ENCODE peak calls at places on chromosomes 6 and 20, in nine cellular contexts. Q is adipocyte; T is colonic mucosa; P is CD4-positive, alpha-beta T cell; V is cardiac muscle cell; S is body of pancreas; M is neural progenitor cell; K is gastrocnemius medialis; D is lower lobe of right lung. X is an unnamed sample.
A peak's percentile ranks its signal among the peaks of the same experiment; 100 is the strongest.

GRCh38 chr20:3646067-3646440 is 17.1 kb downstream of the GFRA4 start:
- DNase-seq in Q (no peak), T (no peak), P (no peak), V (peak; percentile 11), S (no peak), M (no peak), K (no peak), D (no peak), X (no peak)

GRCh38 chr20:4613184-4613583 is 108.5 kb upstream of the PRND start:
- DNase-seq in Q (peak; percentile 29), T (no peak), P (no peak), V (no peak), S (no peak), M (no peak), K (no peak), D (no peak), X (no peak)

GRCh38 chr6:129235167-129236072 is 352.5 kb downstream of the LAMA2 start:
- DNase-seq in Q (peak; percentile 43), T (no peak), P (no peak), V (peak; percentile 75), S (no peak), M (no peak), K (no peak), D (no peak), X (no peak)

GRCh38 chr6:95186710-95187109 is 390.6 kb upstream of the MANEA start:
- DNase-seq in Q (no peak), T (no peak), P (no peak), V (no peak), S (no peak), M (no peak), K (no peak), D (no peak), X (no peak)

GRCh38 chr6:113858067-113858604 is 991 bp downstream of the MARCKS start:
- DNase-seq in Q (peak; percentile 65), T (peak; percentile 56), P (no peak), V (peak; percentile 54), S (peak; percentile 53), M (peak; percentile 69), K (no peak), D (peak; percentile 56), X (no peak)

GRCh38 chr6:148431413-148431812 is 88.8 kb downstream of the SASH1 start:
- DNase-seq in Q (no peak), T (no peak), P (no peak), V (no peak), S (no peak), M (no peak), K (no peak), D (no peak), X (no peak)

GRCh38 chr20:61289166-61289565 is 37.1 kb downstream of the CDH4 start:
- DNase-seq in Q (no peak), T (no peak), P (no peak), V (no peak), S (no peak), M (no peak), K (no peak), D (no peak), X (no peak)

GRCh38 chr6:36735110-36735971 is 37.7 kb downstream of the RAB44 start:
- DNase-seq in Q (peak; percentile 67), T (peak; percentile 86), P (no peak), V (peak; percentile 94), S (peak; percentile 68), M (no peak), K (peak; percentile 55), D (peak; percentile 71), X (no peak)

GRCh38 chr6:52575490-52575868 is 1.4 kb downstream of the TRAM2 start:
- DNase-seq in Q (peak; percentile 59), T (no peak), P (no peak), V (no peak), S (no peak), M (no peak), K (no peak), D (no peak), X (no peak)

GRCh38 chr6:168408504-168409136 is 32.4 kb upstream of the SMOC2 start:
- DNase-seq in Q (no peak), T (no peak), P (no peak), V (no peak), S (no peak), M (no peak), K (no peak), D (no peak), X (no peak)

GRCh38 chr6:84249724-84250123 is 22.3 kb upstream of the CEP162 start:
- DNase-seq in Q (no peak), T (no peak), P (no peak), V (peak; percentile 38), S (no peak), M (no peak), K (no peak), D (no peak), X (no peak)

GRCh38 chr6:24495516-24495847 is 713 bp downstream of the ALDH5A1 start:
- DNase-seq in Q (peak; percentile 44), T (peak; percentile 75), P (peak; percentile 7), V (peak; percentile 78), S (peak; percentile 64), M (peak; percentile 57), K (peak; percentile 65), D (peak; percentile 84), X (no peak)

GRCh38 chr20:34736106-34736505 is 32.0 kb downstream of the TP53INP2 start:
- DNase-seq in Q (no peak), T (no peak), P (no peak), V (no peak), S (no peak), M (no peak), K (peak; percentile 76), D (no peak), X (no peak)

GRCh38 chr20:19943021-19943659 is 74.0 kb upstream of the NAA20 start:
- DNase-seq in Q (no peak), T (no peak), P (no peak), V (no peak), S (no peak), M (no peak), K (no peak), D (peak; percentile 53), X (no peak)

GRCh38 chr6:158642097-158642601 is 2.4 kb downstream of the DYNLT1 start:
- DNase-seq in Q (peak; percentile 79), T (peak; percentile 16), P (no peak), V (peak; percentile 73), S (no peak), M (no peak), K (peak; percentile 78), D (no peak), X (no peak)

GRCh38 chr20:23257848-23258746 is 92.5 kb upstream of the NXT1 start:
- DNase-seq in Q (peak; percentile 58), T (no peak), P (no peak), V (peak; percentile 95), S (no peak), M (no peak), K (no peak), D (no peak), X (no peak)

DNA sequence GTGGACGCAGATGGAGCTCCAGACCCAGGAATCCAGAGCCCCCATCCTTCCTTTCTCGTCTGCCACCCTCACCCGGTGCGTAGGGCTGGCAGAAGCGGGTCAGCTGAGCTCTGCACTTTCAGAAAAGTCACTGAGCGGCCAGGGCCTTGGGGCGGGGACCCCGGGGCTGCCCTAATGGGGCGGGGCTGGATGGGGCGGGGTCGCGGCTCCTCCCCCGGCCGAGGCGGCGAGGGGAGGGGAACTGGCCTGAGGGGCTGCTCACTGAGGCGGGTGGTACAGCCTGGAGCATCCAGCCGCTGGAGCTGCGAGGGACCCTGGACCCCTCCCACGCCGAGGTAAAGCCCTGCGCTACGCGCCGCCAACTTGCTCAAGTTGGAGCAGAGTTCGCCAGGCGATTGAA is at the start of the genes DEFB124 and REM1:
- DNase-seq in Q (no peak), T (peak; percentile 40), P (no peak), V (no peak), S (peak; percentile 16), M (peak; percentile 23), K (no peak), D (peak; percentile 50), X (no peak)
- H3K9me3 ChIP-seq in Q (no peaks in the 10 kb centered on the region), T (no peaks in the 10 kb centered on the region), P (no peaks in the 10 kb centered on the region), V (no peaks in the 10 kb centered on the region), S (no peaks in the 10 kb centered on the region), M (peaks cover 6% of the 10 kb centered on the region), K (no peaks in the 10 kb centered on the region), D (no peaks in the 10 kb centered on the region), X (no peaks in the 10 kb centered on the region)

DNA sequence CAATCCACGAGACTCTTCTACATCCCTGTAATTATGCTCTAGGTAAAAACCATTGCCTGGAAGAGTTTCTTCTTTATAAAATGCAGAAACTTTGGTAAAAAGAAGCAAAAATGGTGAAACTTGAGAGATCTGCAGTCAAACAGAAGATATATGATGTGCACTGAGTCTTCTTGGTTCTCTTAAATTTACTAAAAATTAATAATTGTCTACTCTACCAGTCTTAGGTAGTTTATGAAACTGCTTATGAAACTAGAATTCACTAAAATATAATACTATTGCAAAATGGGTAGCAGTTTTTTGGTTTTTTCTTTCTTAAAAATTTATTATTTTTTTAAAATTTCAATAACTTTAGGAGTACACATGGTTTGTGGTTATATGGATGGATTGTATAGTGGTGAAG is 519.1 kb upstream of the SOX4 start:
- DNase-seq in Q (no peak), T (no peak), P (no peak), V (no peak), S (no peak), M (no peak), K (no peak), D (no peak), X (no peak)
- H3K9me3 ChIP-seq in Q (peaks cover 8% of the 10 kb centered on the region), T (no peaks in the 10 kb centered on the region), P (peaks cover 7% of the 10 kb centered on the region), V (no peaks in the 10 kb centered on the region), S (no peaks in the 10 kb centered on the region), M (no peaks in the 10 kb centered on the region), K (no peaks in the 10 kb centered on the region), D (peaks cover 9% of the 10 kb centered on the region), X (no peaks in the 10 kb centered on the region)

DNA sequence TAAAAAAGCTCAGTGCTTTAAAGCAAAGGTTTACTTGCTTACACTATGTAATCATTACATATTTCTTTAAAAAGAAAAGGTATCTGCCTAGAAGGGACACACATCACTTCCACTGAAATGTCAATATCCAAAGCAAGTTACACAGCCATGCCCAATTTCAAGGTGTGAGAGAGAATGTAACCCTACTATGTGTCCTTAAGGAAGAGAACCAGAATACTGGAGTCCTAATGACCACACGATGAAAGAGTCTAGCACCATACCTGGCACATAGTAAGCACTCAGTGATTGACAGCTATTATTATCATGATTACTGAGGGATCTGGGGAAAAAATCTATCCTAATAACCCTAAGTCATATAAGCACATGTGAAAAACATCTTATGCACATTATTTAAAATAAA is 10.4 kb downstream of the CHD6 start:
- DNase-seq in Q (no peak), T (no peak), P (no peak), V (no peak), S (no peak), M (no peak), K (no peak), D (no peak), X (no peak)
- H3K9me3 ChIP-seq in Q (no peaks in the 10 kb centered on the region), T (no peaks in the 10 kb centered on the region), P (no peaks in the 10 kb centered on the region), V (no peaks in the 10 kb centered on the region), S (no peaks in the 10 kb centered on the region), M (no peaks in the 10 kb centered on the region), K (no peaks in the 10 kb centered on the region), D (no peaks in the 10 kb centered on the region), X (no peaks in the 10 kb centered on the region)

DNA sequence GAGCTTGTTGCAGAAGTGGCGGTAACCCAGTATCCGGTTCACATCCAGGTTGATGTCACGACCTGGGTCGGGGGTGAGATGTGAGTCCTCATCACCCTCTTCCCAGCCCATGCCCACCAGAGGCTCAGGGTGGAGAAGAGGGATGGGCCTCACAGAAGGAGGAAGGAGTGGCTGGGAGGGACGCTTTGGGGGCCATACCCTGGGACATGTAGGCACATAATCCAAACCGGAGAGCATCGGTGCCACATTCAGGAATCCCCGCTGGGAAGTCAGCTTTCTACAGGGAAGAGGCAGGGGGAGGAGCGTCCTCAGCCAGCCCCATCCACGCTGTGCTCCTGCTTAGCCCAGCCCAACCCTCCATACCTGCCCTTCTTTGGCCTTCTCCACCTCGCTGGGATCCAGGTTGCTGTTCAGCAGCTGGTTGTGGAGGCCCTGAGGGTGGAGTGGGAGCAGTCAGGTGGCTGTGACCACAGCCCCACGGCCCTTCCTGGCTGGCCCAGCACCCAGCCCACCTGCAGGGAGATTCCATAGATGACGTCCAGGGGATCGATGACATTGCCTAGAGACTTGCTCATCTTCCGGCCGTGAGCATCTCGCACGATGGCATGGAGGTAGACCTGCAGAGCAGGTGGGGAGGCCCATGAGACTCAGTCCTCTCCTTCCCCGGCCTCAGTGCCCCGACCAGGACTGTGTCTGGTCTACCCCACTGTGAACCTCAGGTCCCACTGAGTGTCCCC is 3.5 kb upstream of the VWA7 start:
- DNase-seq in Q (no peak), T (no peak), P (no peak), V (no peak), S (no peak), M (no peak), K (no peak), D (peak; percentile 24), X (no peak)
- H3K9me3 ChIP-seq in Q (no peaks in the 10 kb centered on the region), T (no peaks in the 10 kb centered on the region), P (no peaks in the 10 kb centered on the region), V (no peaks in the 10 kb centered on the region), S (no peaks in the 10 kb centered on the region), M (no peaks in the 10 kb centered on the region), K (no peaks in the 10 kb centered on the region), D (no peaks in the 10 kb centered on the region), X (no peaks in the 10 kb centered on the region)

X was measured in T-helper 17 cell.